ENCODE peak calls at places on chromosome 18, in four cellular contexts. W, B, P and H are unnamed samples.

GRCh38 chr18:778194-779007 is 33.6 kb downstream of the YES1 start:
- DNase-seq in W (peak; percentile 40), B (no peak), P (no peak), H (no peak)

GRCh38 chr18:50286391-50287027 is 983 bp downstream of the CXXC1 start:
- DNase-seq in W (peak; percentile 77), B (no peak), P (no peak), H (no peak)

GRCh38 chr18:54229660-54230059 is 5.2 kb upstream of the MBD2 start:
- DNase-seq in W (no peak), B (no peak), P (no peak), H (no peak)

GRCh38 chr18:32019251-32019943 is 772 bp downstream of the RNF125 start:
- DNase-seq in W (peak; percentile 6), B (peak; percentile 32), P (no peak), H (peak; percentile 67)

GRCh38 chr18:59696311-59697235 is 650 bp downstream of the CCBE1 start:
- DNase-seq in W (no peak), B (no peak), P (no peak), H (no peak)

GRCh38 chr18:28063181-28063790 is 113.6 kb downstream of the CDH2 start:
- DNase-seq in W (no peak), B (no peak), P (no peak), H (no peak)

GRCh38 chr18:36215577-36215976 is 28.3 kb downstream of the MOCOS start:
- DNase-seq in W (no peak), B (no peak), P (no peak), H (no peak)

GRCh38 chr18:8260319-8260718 is 348.9 kb upstream of the RAB12 start:
- DNase-seq in W (no peak), B (no peak), P (no peak), H (no peak)

GRCh38 chr18:57640749-57641148 is 19.1 kb upstream of the NARS1 start:
- DNase-seq in W (no peak), B (no peak), P (no peak), H (no peak)

GRCh38 chr18:74204543-74205152 is 56.3 kb downstream of the TIMM21 start:
- DNase-seq in W (no peak), B (no peak), P (no peak), H (no peak)

GRCh38 chr18:34866739-34867138 is 156.6 kb downstream of the DTNA start:
- DNase-seq in W (peak; percentile 13), B (no peak), P (no peak), H (no peak)

GRCh38 chr18:25465152-25465790 is 113.3 kb upstream of the ZNF521 start:
- DNase-seq in W (no peak), B (no peak), P (no peak), H (no peak)

GRCh38 chr18:59898609-59899297 is 1.0 kb upstream of the PMAIP1 start:
- DNase-seq in W (no peak), B (no peak), P (no peak), H (no peak)

GRCh38 chr18:75526038-75526437 is 98.5 kb upstream of the SMIM21 start:
- DNase-seq in W (no peak), B (no peak), P (no peak), H (no peak)

GRCh38 chr18:77822552-77823138 is 573.0 kb downstream of the GALR1 start:
- DNase-seq in W (peak; percentile 4), B (no peak), P (no peak), H (no peak)

GRCh38 chr18:79497638-79498081 is 101.9 kb downstream of the NFATC1 start:
- DNase-seq in W (no peak), B (peak; percentile 61), P (peak; percentile 25), H (no peak)

GRCh38 chr18:12516049-12516677 is 108.4 kb downstream of the PRELID3A start:
- DNase-seq in W (peak; percentile 40), B (no peak), P (no peak), H (no peak)

GRCh38 chr18:79943608-79944125 is 7.8 kb downstream of the SLC66A2 start:
- DNase-seq in W (no peak), B (no peak), P (no peak), H (no peak)

GRCh38 chr18:79826966-79827365 is 29.2 kb downstream of the KCNG2 start:
- DNase-seq in W (no peak), B (no peak), P (no peak), H (no peak)

GRCh38 chr18:21115519-21116411 is 4.2 kb upstream of the ROCK1 start:
- DNase-seq in W (no peak), B (no peak), P (no peak), H (peak; percentile 60)

GRCh38 chr18:577606-578005 is 2.6 kb upstream of the CETN1 start:
- DNase-seq in W (no peak), B (no peak), P (no peak), H (no peak)

GRCh38 chr18:34495434-34495833 is 214.7 kb upstream of the DTNA start:
- DNase-seq in W (no peak), B (no peak), P (no peak), H (peak; percentile 55)

GRCh38 chr18:79518028-79518682 is 122.4 kb downstream of the NFATC1 start:
- DNase-seq in W (no peak), B (no peak), P (no peak), H (no peak)

GRCh38 chr18:36392163-36392887 is 94.8 kb downstream of the FHOD3 start:
- DNase-seq in W (no peak), B (no peak), P (no peak), H (no peak)

GRCh38 chr18:13159579-13159978 is 59.0 kb upstream of the LDLRAD4 start:
- DNase-seq in W (peak; percentile 73), B (peak; percentile 37), P (no peak), H (peak; percentile 57)

GRCh38 chr18:78687736-78688135 is 291.9 kb upstream of the SALL3 start:
- DNase-seq in W (no peak), B (no peak), P (no peak), H (no peak)

GRCh38 chr18:25289040-25289631 is 62.8 kb downstream of the ZNF521 start:
- DNase-seq in W (no peak), B (no peak), P (no peak), H (no peak)

GRCh38 chr18:32470136-32470712 is 458 bp downstream of the GAREM1 start:
- DNase-seq in W (peak; percentile 17), B (peak; percentile 13), P (no peak), H (no peak)

GRCh38 chr18:24503182-24503581 is 42.7 kb downstream of the HRH4 start:
- DNase-seq in W (no peak), B (no peak), P (no peak), H (no peak)

GRCh38 chr18:8380926-8381325 is 228.3 kb upstream of the RAB12 start:
- DNase-seq in W (no peak), B (no peak), P (no peak), H (no peak)

GRCh38 chr18:44546954-44547353 is 133.7 kb upstream of the SETBP1 start:
- DNase-seq in W (no peak), B (no peak), P (no peak), H (no peak)

GRCh38 chr18:13279181-13280065 is 60.9 kb downstream of the LDLRAD4 start:
- DNase-seq in W (no peak), B (no peak), P (peak; percentile 26), H (no peak)

GRCh38 chr18:49878567-49878966 is 65.2 kb upstream of the ACAA2 start:
- DNase-seq in W (no peak), B (no peak), P (no peak), H (no peak)

GRCh38 chr18:78875268-78875997 is 104.2 kb upstream of the SALL3 start:
- DNase-seq in W (peak; percentile 45), B (peak; percentile 35), P (no peak), H (peak; percentile 76)

GRCh38 chr18:58687871-58688308 is 16.6 kb downstream of the MALT1 start:
- DNase-seq in W (no peak), B (no peak), P (peak; percentile 73), H (peak; percentile 31)
- TF ChIP-seq SPI1 in W (no peak), B (no peak), P (no peak), H (no peak)

GRCh38 chr18:55779461-55779710 is 191.4 kb upstream of the TCF4 start:
- DNase-seq in W (no peak), B (no peak), P (no peak), H (no peak)
- TF ChIP-seq SPI1 in W (no peak), B (no peak), P (no peak), H (no peak)

DNA sequence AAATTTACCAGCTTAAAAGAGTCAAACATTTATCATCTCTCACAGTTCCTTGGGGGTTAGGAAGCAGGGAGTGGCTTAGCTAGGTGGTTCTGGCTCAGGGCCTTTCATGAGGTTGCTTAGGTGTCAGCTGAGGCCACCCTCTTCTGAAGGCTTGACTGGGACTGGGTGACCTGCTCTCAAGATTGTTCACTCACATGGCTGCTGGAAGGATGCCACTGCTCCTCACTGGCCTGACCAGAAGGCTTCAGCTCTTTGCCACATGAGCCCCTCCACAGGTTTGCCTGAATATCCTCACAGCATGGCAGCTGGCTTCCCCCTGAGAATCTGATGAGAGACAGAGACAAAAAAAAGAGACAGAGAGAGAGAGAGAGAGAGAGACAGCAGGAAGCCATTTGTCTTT is 17.3 kb upstream of the RNF152 start:
- DNase-seq in W (no peak), B (no peak), P (no peak), H (no peak)
- TF ChIP-seq SPI1 in W (no peak), B (no peak), P (no peak), H (no peak)

DNA sequence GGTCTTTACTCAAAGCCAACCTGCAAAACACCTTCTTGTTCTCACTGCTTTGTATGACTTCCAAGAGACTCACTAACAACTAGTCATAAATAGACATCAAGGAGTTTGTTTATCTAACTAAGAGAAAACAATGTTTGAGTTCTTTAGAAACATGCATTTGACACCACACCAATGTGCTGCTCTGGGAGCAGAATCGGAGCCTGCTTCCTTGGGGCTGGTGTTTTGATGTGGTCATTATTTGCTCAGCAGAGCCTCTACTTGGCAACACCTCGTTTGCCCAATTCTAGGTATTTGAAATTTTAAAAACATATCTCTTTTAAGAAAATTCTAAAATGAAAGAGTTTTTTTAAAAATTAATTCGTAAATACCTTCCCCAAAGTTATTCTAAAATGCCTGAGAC is 167.5 kb downstream of the BCL2 start:
- DNase-seq in W (no peak), B (no peak), P (no peak), H (no peak)
- TF ChIP-seq SPI1 in W (no peak), B (no peak), P (no peak), H (no peak)

GRCh38 chr18:9835112-9835755 is 50.5 kb upstream of the TXNDC2 start:
- DNase-seq in W (no peak), B (no peak), P (no peak), H (no peak)

GRCh38 chr18:9832871-9833270 is 52.9 kb upstream of the TXNDC2 start:
- DNase-seq in W (no peak), B (no peak), P (no peak), H (no peak)

GRCh38 chr18:9834551-9834950 is 51.2 kb upstream of the TXNDC2 start:
- DNase-seq in W (no peak), B (no peak), P (no peak), H (no peak)

GRCh38 chr18:9838144-9838877 is 47.5 kb upstream of the TXNDC2 start:
- DNase-seq in W (no peak), B (no peak), P (no peak), H (no peak)

DNA sequence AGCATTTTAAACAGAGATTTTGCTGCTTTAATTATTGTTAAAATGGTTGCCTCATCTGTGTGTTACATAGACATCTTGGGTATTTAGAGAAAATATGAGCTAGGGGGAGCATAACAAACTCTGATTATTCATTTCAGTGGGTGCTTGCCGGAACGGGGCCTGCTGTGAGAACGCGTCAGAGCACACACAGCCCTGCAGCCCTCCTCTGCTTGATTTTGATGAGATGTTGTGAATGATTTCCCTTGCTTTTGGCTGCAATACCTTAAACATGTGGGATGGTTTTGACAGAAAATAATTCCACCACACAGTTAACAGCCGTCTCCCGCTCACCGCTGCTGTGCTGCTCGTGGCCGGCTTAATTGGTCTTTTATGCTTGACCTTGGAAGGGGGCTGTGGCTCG is 50.0 kb upstream of the TXNDC2 start:
- DNase-seq in W (no peak), B (no peak), P (no peak), H (no peak)
- TF ChIP-seq SPI1 in W (no peak), B (no peak), P (no peak), H (no peak)

GRCh38 chr18:48676756-48677368 is 138.0 kb downstream of the CTIF start:
- DNase-seq in W (peak; percentile 74), B (peak; percentile 76), P (no peak), H (peak; percentile 82)
- TF ChIP-seq SPI1 in W (no peak), B (no peak), P (no peak), H (no peak)